ENCODE peak calls at places on chromosome 15, in five cellular contexts. One of them, this sample, is unnamed.

GRCh38 chr15:55526559-55527036 is 18.6 kb upstream of the DNAAF4 start:
- DNase-seq in IMR-90: peak; percentile 71
- DNase-seq in H9: peak; percentile 63
- DNase-seq in neuronal stem cell: no peak
- DNase-seq in H1: no peak
- DNase-seq in this sample: peak; percentile 70

GRCh38 chr15:62365795-62366442 is 200.8 kb upstream of the C2CD4B start:
- DNase-seq in H1: no peak
- DNase-seq in H9: no peak
- DNase-seq in neuronal stem cell: no peak
- DNase-seq in IMR-90: no peak
- DNase-seq in this sample: no peak

GRCh38 chr15:100330629-100331215 is 11.1 kb downstream of the ADAMTS17 start:
- DNase-seq in H1: no peak
- DNase-seq in IMR-90: no peak
- DNase-seq in H9: peak; percentile 15
- DNase-seq in neuronal stem cell: no peak
- DNase-seq in this sample: no peak

GRCh38 chr15:50416920-50417319 is 7.3 kb upstream of the USP8 start:
- DNase-seq in H9: no peak
- DNase-seq in H1: no peak
- DNase-seq in neuronal stem cell: no peak
- DNase-seq in IMR-90: no peak
- DNase-seq in this sample: no peak

GRCh38 chr15:100050877-100051786 is 290.6 kb downstream of the ADAMTS17 start:
- DNase-seq in IMR-90: no peak
- DNase-seq in H1: no peak
- DNase-seq in neuronal stem cell: no peak
- DNase-seq in H9: no peak
- DNase-seq in this sample: no peak

GRCh38 chr15:98812711-98813441 is 164.5 kb downstream of the IGF1R start:
- DNase-seq in neuronal stem cell: no peak
- DNase-seq in H9: no peak
- DNase-seq in H1: no peak
- DNase-seq in IMR-90: no peak
- DNase-seq in this sample: no peak

GRCh38 chr15:68197170-68197492 is 8.0 kb downstream of the CALML4 start:
- DNase-seq in IMR-90: no peak
- DNase-seq in neuronal stem cell: no peak
- DNase-seq in H9: no peak
- DNase-seq in H1: no peak
- DNase-seq in this sample: no peak

GRCh38 chr15:77009646-77010311 is 14.9 kb downstream of the PSTPIP1 start:
- DNase-seq in H1: no peak
- DNase-seq in IMR-90: peak; percentile 14
- DNase-seq in H9: no peak
- DNase-seq in neuronal stem cell: no peak
- DNase-seq in this sample: no peak

GRCh38 chr15:57560976-57561711 is 30.6 kb upstream of the MYZAP start:
- DNase-seq in neuronal stem cell: peak; percentile 66
- DNase-seq in H9: peak; percentile 69
- DNase-seq in IMR-90: peak; percentile 65
- DNase-seq in H1: no peak
- DNase-seq in this sample: peak; percentile 76

GRCh38 chr15:59522988-59523461 is 85.0 kb downstream of the FAM81A start:
- DNase-seq in H1: no peak
- DNase-seq in H9: no peak
- DNase-seq in IMR-90: no peak
- DNase-seq in neuronal stem cell: no peak
- DNase-seq in this sample: no peak

GRCh38 chr15:56732135-56732880 is 1.0 kb downstream of the ZNF280D start:
- DNase-seq in neuronal stem cell: peak; percentile 20
- DNase-seq in H1: no peak
- DNase-seq in IMR-90: peak; percentile 61
- DNase-seq in H9: no peak
- DNase-seq in this sample: peak; percentile 81

GRCh38 chr15:89500397-89501270 is 4.3 kb upstream of the RHCG start:
- DNase-seq in IMR-90: no peak
- DNase-seq in neuronal stem cell: no peak
- DNase-seq in H9: peak; percentile 38
- DNase-seq in H1: no peak
- DNase-seq in this sample: no peak

GRCh38 chr15:77033417-77033728 is 37.5 kb downstream of the TSPAN3 start:
- DNase-seq in H9: no peak
- DNase-seq in H1: no peak
- DNase-seq in IMR-90: no peak
- DNase-seq in neuronal stem cell: no peak
- DNase-seq in this sample: no peak

GRCh38 chr15:34851007-34851406 is 55.7 kb upstream of the ACTC1 start:
- DNase-seq in IMR-90: no peak
- DNase-seq in H1: no peak
- DNase-seq in H9: no peak
- DNase-seq in neuronal stem cell: no peak
- DNase-seq in this sample: no peak

GRCh38 chr15:38842991-38843610 is 278.5 kb upstream of the RASGRP1 start:
- DNase-seq in neuronal stem cell: no peak
- DNase-seq in IMR-90: peak; percentile 28
- DNase-seq in H1: no peak
- DNase-seq in H9: no peak
- DNase-seq in this sample: peak; percentile 23

GRCh38 chr15:98524838-98525540 is 123.3 kb upstream of the IGF1R start:
- DNase-seq in H1: no peak
- DNase-seq in H9: no peak
- DNase-seq in neuronal stem cell: no peak
- DNase-seq in IMR-90: no peak
- DNase-seq in this sample: no peak

GRCh38 chr15:100721758-100722550 is 119.6 kb downstream of the ASB7 start:
- DNase-seq in H1: no peak
- DNase-seq in H9: peak; percentile 9
- DNase-seq in neuronal stem cell: no peak
- DNase-seq in IMR-90: peak; percentile 100
- DNase-seq in this sample: peak; percentile 100

GRCh38 chr15:72983812-72984211 is 68.5 kb upstream of the NEO1 start:
- DNase-seq in IMR-90: no peak
- DNase-seq in H9: no peak
- DNase-seq in H1: no peak
- DNase-seq in neuronal stem cell: no peak
- DNase-seq in this sample: peak; percentile 29

GRCh38 chr15:72979754-72980153 is 72.5 kb upstream of the NEO1 start:
- DNase-seq in H9: no peak
- DNase-seq in IMR-90: no peak
- DNase-seq in H1: no peak
- DNase-seq in neuronal stem cell: no peak
- DNase-seq in this sample: no peak

GRCh38 chr15:72982750-72983149 is 69.5 kb upstream of the NEO1 start:
- DNase-seq in H9: no peak
- DNase-seq in neuronal stem cell: no peak
- DNase-seq in IMR-90: peak; percentile 41
- DNase-seq in H1: no peak
- DNase-seq in this sample: no peak

DNA sequence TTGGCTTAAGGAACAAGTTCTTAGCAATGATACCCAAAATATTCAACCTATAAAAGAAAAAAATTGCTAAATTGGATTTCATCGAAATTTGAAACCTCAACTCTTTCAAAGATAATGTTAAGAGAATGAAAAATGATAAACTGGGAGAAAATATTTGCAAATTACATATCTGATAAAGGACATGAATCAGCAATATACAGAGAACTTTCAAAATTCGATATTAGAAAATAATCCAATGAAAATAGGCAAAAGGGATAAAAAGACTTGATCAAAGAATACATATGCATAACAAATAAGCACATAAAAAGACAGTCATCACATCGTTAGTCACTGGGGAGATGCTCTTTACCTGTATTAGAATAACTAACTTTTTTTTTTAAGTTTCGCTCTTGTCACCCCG is 73.0 kb upstream of the NEO1 start:
- DNase-seq in H9: no peak
- DNase-seq in IMR-90: no peak
- DNase-seq in neuronal stem cell: no peak
- DNase-seq in H1: no peak
- DNase-seq in this sample: no peak
- H3K27ac ChIP-seq in H9: no peak overlapping the region
- H3K27ac ChIP-seq in IMR-90: no peak overlapping the region
- H3K27ac ChIP-seq in neuronal stem cell: no peak overlapping the region
- H3K27ac ChIP-seq in H1: no peak overlapping the region
- H3K27ac ChIP-seq in this sample: no peak overlapping the region

DNA sequence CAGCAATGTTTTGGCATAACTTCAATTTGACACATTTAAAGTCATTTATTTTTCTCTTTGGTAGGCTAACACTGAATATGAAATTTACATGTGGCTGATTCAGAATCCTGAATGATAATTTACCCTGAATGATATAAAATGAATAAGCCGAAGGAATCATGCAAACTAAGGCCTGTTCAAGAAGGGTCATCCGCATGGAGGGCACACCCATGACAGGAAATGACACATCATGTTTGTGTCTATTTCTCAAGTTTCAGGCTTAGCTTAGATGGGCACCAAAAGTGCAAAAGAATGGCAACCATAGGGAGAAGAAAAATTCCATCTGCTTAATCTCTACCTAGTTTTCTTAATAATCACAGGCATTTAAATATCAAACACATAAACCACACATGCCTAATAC is 141.5 kb downstream of the DUT start:
- DNase-seq in neuronal stem cell: no peak
- DNase-seq in IMR-90: peak; percentile 58
- DNase-seq in H9: no peak
- DNase-seq in H1: no peak
- DNase-seq in this sample: peak; percentile 65
- H3K9ac ChIP-seq in neuronal stem cell: no peak overlapping the region
- H3K9ac ChIP-seq in IMR-90: no peak overlapping the region
- H3K9ac ChIP-seq in H9: no peak overlapping the region
- H3K9ac ChIP-seq in H1: no peak overlapping the region
- H3K9ac ChIP-seq in this sample: peak overlapping the region; percentile 56

GRCh38 chr15:42092666-42093445 is 1.5 kb downstream of the PLA2G4D start:
- DNase-seq in H1: no peak
- DNase-seq in IMR-90: no peak
- DNase-seq in neuronal stem cell: no peak
- DNase-seq in H9: peak; percentile 38
- DNase-seq in this sample: no peak
- H2BK120ac ChIP-seq in H1: no peak overlapping the region
- H2BK120ac ChIP-seq in IMR-90: no peak overlapping the region
- H2BK120ac ChIP-seq in neuronal stem cell: peak overlapping the region; percentile 65
- H2BK120ac ChIP-seq in H9: no peak overlapping the region
- H2BK120ac ChIP-seq in this sample: no peak overlapping the region

GRCh38 chr15:60914360-60914759 is 314.7 kb downstream of the RORA start:
- DNase-seq in IMR-90: no peak
- DNase-seq in H9: no peak
- DNase-seq in H1: no peak
- DNase-seq in neuronal stem cell: no peak
- DNase-seq in this sample: no peak

GRCh38 chr15:60917469-60918130 is 311.5 kb downstream of the RORA start:
- DNase-seq in H9: no peak
- DNase-seq in H1: no peak
- DNase-seq in neuronal stem cell: no peak
- DNase-seq in IMR-90: peak; percentile 18
- DNase-seq in this sample: peak; percentile 23

GRCh38 chr15:60916032-60916673 is 312.9 kb downstream of the RORA start:
- DNase-seq in H9: no peak
- DNase-seq in H1: no peak
- DNase-seq in IMR-90: no peak
- DNase-seq in neuronal stem cell: no peak
- DNase-seq in this sample: no peak

GRCh38 chr15:60918234-60918964 is 310.7 kb downstream of the RORA start:
- DNase-seq in IMR-90: no peak
- DNase-seq in neuronal stem cell: no peak
- DNase-seq in H9: no peak
- DNase-seq in H1: no peak
- DNase-seq in this sample: no peak

DNA sequence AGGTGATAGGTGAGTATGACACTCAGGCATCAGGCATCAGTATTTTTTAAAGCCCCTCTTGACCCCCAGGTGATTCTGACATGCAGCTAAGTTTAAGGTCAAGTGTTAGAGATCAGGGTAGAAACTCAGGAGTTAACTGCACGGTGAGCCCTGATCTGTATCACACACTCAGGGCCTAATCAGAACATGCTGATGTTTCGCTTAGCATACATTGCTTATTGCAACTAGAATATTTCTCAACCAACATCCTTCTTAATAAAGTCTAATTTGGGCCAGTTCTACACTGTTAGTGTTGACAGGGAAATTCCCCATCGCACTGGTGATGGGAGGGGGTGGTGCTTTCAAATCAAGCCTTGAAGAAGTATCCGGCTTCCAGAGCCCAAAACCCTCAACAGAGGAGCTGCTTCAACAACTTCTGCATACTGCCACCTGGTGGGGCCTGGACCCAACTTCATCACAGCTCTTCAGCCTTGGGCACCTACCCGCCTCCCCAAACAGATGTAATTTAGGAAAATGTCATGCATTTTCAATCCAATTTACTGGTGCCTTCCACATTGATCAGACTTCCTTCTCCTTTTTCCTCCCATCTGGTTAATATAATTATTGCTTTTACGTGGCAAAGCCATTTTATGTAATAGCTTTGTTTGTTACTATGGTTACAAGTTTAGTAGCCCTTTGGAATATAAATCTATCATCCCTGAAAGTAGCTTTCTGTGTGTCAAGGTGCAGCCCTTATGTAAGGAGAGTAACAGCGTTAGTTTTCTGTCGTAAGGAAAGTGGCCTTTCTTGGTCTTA is 312.2 kb downstream of the RORA start:
- DNase-seq in neuronal stem cell: peak; percentile 78
- DNase-seq in H1: peak; percentile 51
- DNase-seq in IMR-90: peak; percentile 85
- DNase-seq in H9: peak; percentile 87
- DNase-seq in this sample: peak; percentile 81
- H3K27ac ChIP-seq in neuronal stem cell: no peak overlapping the region
- H3K27ac ChIP-seq in H1: no peak overlapping the region
- H3K27ac ChIP-seq in IMR-90: no peak overlapping the region
- H3K27ac ChIP-seq in H9: no peak overlapping the region
- H3K27ac ChIP-seq in this sample: no peak overlapping the region

GRCh38 chr15:48582472-48583235 is 62.9 kb downstream of the FBN1 start:
- DNase-seq in H9: no peak
- DNase-seq in IMR-90: peak; percentile 83
- DNase-seq in H1: no peak
- DNase-seq in neuronal stem cell: no peak
- DNase-seq in this sample: peak; percentile 100
- H3K9ac ChIP-seq in H9: no peak overlapping the region
- H3K9ac ChIP-seq in IMR-90: no peak overlapping the region
- H3K9ac ChIP-seq in H1: no peak overlapping the region
- H3K9ac ChIP-seq in neuronal stem cell: no peak overlapping the region
- H3K9ac ChIP-seq in this sample: peak overlapping the region; percentile 86

This sample was measured in mesenchymal stem cell.